ENCODE peak calls at places on chromosomes 3 and 15, in seven cellular contexts. Z, O, R, A, C, F and H are unnamed samples.

GRCh38 chr3:111538687-111539086 is 3.3 kb upstream of the CD96 start:
- DNase-seq in O (peak), A (no peak), Z (no peak), R (no peak), C (no peak), F (no peak), H (no peak)

GRCh38 chr15:71295242-71296031 is 180.2 kb downstream of the THSD4 start:
- DNase-seq in R (no peak), F (no peak), Z (no peak), C (no peak), O (peak), A (peak), H (peak)

GRCh38 chr3:46947981-46948791 is 28.4 kb downstream of the CCDC12 start:
- DNase-seq in C (no peak), R (peak), O (peak), A (peak), Z (peak), F (no peak), H (no peak)

GRCh38 chr3:127754411-127755304 is 67.7 kb downstream of the MGLL start:
- DNase-seq in Z (no peak), R (no peak), C (peak), A (no peak), F (no peak), O (no peak), H (no peak)

GRCh38 chr15:66883322-66883911 is 181.4 kb downstream of the SMAD6 start:
- DNase-seq in C (no peak), A (peak), R (no peak), O (peak), F (peak), Z (peak), H (peak)

GRCh38 chr15:95574053-95574452 is 756.4 kb upstream of the NR2F2 start:
- DNase-seq in C (no peak), Z (no peak), A (no peak), O (no peak), F (no peak), R (no peak), H (no peak)

GRCh38 chr3:131849640-131850039 is 185.2 kb downstream of the CPNE4 start:
- DNase-seq in F (no peak), Z (no peak), O (no peak), R (no peak), C (no peak), A (no peak), H (no peak)

GRCh38 chr3:28916713-28917499 is 364.0 kb upstream of the RBMS3 start:
- DNase-seq in Z (no peak), C (peak), R (peak), A (no peak), F (peak), O (no peak), H (peak)

GRCh38 chr3:97971679-97972567 is at the start of gene RIOX2:
- DNase-seq in Z (peak), O (peak), F (peak), A (peak), R (peak), C (peak), H (peak)

GRCh38 chr3:192433704-192434103 is 293.6 kb downstream of the FGF12 start:
- DNase-seq in F (no peak), R (no peak), Z (no peak), O (no peak), C (peak), A (no peak), H (no peak)

GRCh38 chr15:90427185-90427584 is 39.1 kb downstream of the IQGAP1 start:
- DNase-seq in R (no peak), C (no peak), A (no peak), F (no peak), O (no peak), Z (no peak), H (no peak)

GRCh38 chr15:36323607-36324006 is 255.8 kb upstream of the CDIN1 start:
- DNase-seq in C (no peak), Z (no peak), F (no peak), R (no peak), A (no peak), O (no peak), H (no peak)

GRCh38 chr15:74780983-74781672 is 752 bp upstream of the CSK start:
- DNase-seq in O (no peak), F (no peak), R (no peak), C (no peak), Z (no peak), A (no peak), H (no peak)

GRCh38 chr3:111749171-111750170 is 109.6 kb upstream of the PHLDB2 start:
- DNase-seq in F (no peak), A (no peak), R (no peak), O (no peak), C (no peak), Z (no peak), H (no peak)

GRCh38 chr3:67901681-67902080 is 247.3 kb upstream of the SUCLG2 start:
- DNase-seq in F (no peak), C (no peak), Z (no peak), R (no peak), O (peak), A (no peak), H (peak)

GRCh38 chr3:95356764-95357501 is 1294.1 kb downstream of the NSUN3 start:
- DNase-seq in O (no peak), A (no peak), C (peak), F (no peak), R (no peak), Z (no peak), H (no peak)

GRCh38 chr15:48440084-48440483 is 108.9 kb downstream of the DUT start:
- DNase-seq in O (no peak), Z (no peak), A (no peak), C (no peak), R (no peak), F (peak), H (no peak)

GRCh38 chr3:10693457-10693856 is 122.6 kb upstream of the SLC6A11 start:
- DNase-seq in R (no peak), O (no peak), Z (no peak), F (no peak), A (no peak), C (no peak), H (no peak)

GRCh38 chr3:132435239-132435910 is 18.1 kb downstream of the DNAJC13 start:
- DNase-seq in A (no peak), F (no peak), R (no peak), C (no peak), Z (no peak), O (no peak), H (no peak)

GRCh38 chr3:127889461-127889863 is 25.6 kb upstream of the KBTBD12 start:
- DNase-seq in A (no peak), O (no peak), F (no peak), C (no peak), R (no peak), Z (no peak), H (no peak)

GRCh38 chr3:11775493-11775892 is 71.2 kb downstream of the TAMM41 start:
- DNase-seq in R (no peak), Z (no peak), O (no peak), F (no peak), A (no peak), C (no peak), H (no peak)

GRCh38 chr15:84750583-84751092 is 2.2 kb downstream of the ZNF592 start:
- DNase-seq in R (no peak), Z (no peak), C (no peak), F (no peak), A (no peak), O (no peak), H (no peak)

GRCh38 chr15:70149667-70150404 is 52.1 kb upstream of the TLE3 start:
- DNase-seq in Z (peak), A (no peak), F (no peak), C (no peak), R (no peak), O (no peak), H (no peak)

GRCh38 chr15:65954289-65954741 is 85.0 kb downstream of the RAB11A start:
- DNase-seq in F (peak), C (no peak), A (peak), O (no peak), Z (no peak), R (peak), H (no peak)

GRCh38 chr3:186786810-186787375 is 3.5 kb downstream of the EIF4A2 start:
- DNase-seq in Z (no peak), R (no peak), F (no peak), O (no peak), A (no peak), C (no peak), H (no peak)

GRCh38 chr3:11826628-11827265 is 19.9 kb downstream of the TAMM41 start:
- DNase-seq in C (no peak), A (no peak), R (no peak), O (no peak), F (no peak), Z (no peak), H (no peak)

GRCh38 chr15:71455107-71455506 is 339.8 kb downstream of the THSD4 start:
- DNase-seq in C (no peak), F (no peak), A (no peak), O (no peak), R (no peak), Z (no peak), H (no peak)

GRCh38 chr15:75233504-75234190 is 24.5 kb upstream of the GOLGA6C start:
- DNase-seq in R (no peak), O (no peak), Z (no peak), A (no peak), C (no peak), F (no peak), H (no peak)

GRCh38 chr3:63231556-63231955 is 46.6 kb upstream of the SYNPR start:
- DNase-seq in Z (no peak), F (no peak), C (no peak), O (no peak), A (no peak), R (no peak), H (no peak)

GRCh38 chr15:82530606-82531379 is 9.5 kb downstream of the RPS17 start:
- DNase-seq in O (peak), R (peak), Z (peak), A (peak), F (peak), C (peak), H (peak)

GRCh38 chr3:108093616-108094015 is 2.8 kb upstream of the CD47 start:
- DNase-seq in Z (no peak), O (no peak), R (no peak), A (no peak), C (no peak), F (no peak), H (no peak)

GRCh38 chr15:63896336-63897115 is 62.8 kb upstream of the HERC1 start:
- DNase-seq in F (no peak), C (peak), Z (peak), R (no peak), A (no peak), O (peak), H (peak)

GRCh38 chr3:195916991-195917390 is 8.6 kb upstream of the TNK2 start:
- DNase-seq in A (no peak), Z (no peak), O (no peak), C (no peak), F (no peak), R (no peak), H (no peak)

GRCh38 chr3:112308151-112308911 is 14.3 kb upstream of the SLC9C1 start:
- DNase-seq in O (no peak), C (no peak), Z (no peak), A (no peak), F (no peak), R (peak), H (no peak)

GRCh38 chr15:94924971-94925593 is 693.7 kb downstream of the MCTP2 start:
- DNase-seq in O (no peak), C (no peak), A (no peak), R (no peak), Z (no peak), F (no peak), H (no peak)

GRCh38 chr3:45751537-45752242 is 44.6 kb downstream of the SLC6A20 start:
- DNase-seq in C (no peak), A (no peak), F (no peak), R (no peak), Z (no peak), O (peak), H (no peak)
- TF ChIP-seq JUND in C (no peak), A (no peak), F (no peak), R (no peak), Z (no peak), O (no peak), H (no peak)

GRCh38 chr3:13714251-13714916 is 165.5 kb downstream of the FBLN2 start:
- DNase-seq in A (no peak), R (no peak), F (no peak), O (no peak), C (no peak), Z (no peak), H (no peak)

GRCh38 chr3:13713396-13713795 is 164.5 kb downstream of the FBLN2 start:
- DNase-seq in C (no peak), R (no peak), F (no peak), Z (no peak), O (no peak), A (no peak), H (no peak)

GRCh38 chr3:13710251-13710650 is 161.3 kb downstream of the FBLN2 start:
- DNase-seq in A (no peak), F (no peak), O (no peak), Z (no peak), C (no peak), R (no peak), H (no peak)

GRCh38 chr3:13711911-13712650 is 163.2 kb downstream of the FBLN2 start:
- DNase-seq in A (no peak), F (no peak), O (no peak), Z (no peak), R (no peak), C (no peak), H (no peak)

DNA sequence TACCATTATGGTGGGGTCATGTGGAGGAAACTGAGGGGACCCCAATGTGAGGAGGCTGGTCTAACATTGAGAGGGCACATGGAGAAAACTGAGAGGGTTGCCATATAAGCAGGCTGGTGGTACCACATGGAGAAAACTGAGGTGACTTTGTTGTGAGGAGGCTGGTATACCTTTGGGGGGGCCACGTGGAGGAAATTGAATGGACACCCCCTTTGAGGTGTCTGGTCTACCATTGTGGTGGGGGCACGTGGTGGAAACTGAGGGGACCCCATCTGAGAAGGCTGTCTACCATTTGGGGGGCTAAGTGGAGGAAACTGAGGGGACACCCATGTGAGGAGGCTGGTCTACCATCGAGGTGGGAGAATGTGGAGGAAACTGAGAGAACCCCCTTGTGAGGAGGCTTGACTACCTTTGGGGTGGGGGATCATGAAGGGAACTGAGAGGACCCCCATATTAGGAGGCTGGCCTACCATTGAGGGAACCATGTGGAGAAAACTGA is 163.8 kb downstream of the FBLN2 start:
- DNase-seq in R (no peak), F (no peak), O (no peak), C (no peak), A (no peak), Z (no peak), H (no peak)
- TF ChIP-seq JUND in R (no peak), F (no peak), O (no peak), C (no peak), A (no peak), Z (no peak), H (no peak)

DNA sequence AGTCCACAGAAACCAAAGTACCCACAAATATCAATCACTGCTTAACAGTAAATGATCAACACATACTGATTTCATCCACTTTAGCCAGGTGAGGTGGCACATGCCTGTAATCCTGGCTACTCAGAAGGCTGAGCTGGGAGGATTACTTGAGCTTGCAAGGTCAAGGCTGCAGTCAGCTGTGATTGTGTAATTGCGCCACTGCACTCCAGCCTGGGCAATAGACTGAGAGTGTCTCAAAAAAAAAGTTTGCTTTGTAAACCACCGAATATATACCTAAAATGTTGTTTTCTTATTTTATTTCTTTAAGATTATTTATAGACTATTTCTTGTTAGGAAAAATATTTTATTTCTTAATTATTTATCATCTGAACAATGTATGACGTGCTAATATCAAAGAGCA is 8.7 kb upstream of the ATP13A4 start:
- DNase-seq in C (no peak), Z (no peak), O (no peak), R (no peak), A (no peak), F (no peak), H (no peak)
- TF ChIP-seq JUND in C (no peak), Z (no peak), O (no peak), R (no peak), A (no peak), F (no peak), H (no peak)

GRCh38 chr15:55133972-55134371 is 62.8 kb downstream of the RSL24D1 start:
- DNase-seq in F (no peak), Z (no peak), A (no peak), R (no peak), C (no peak), O (no peak), H (no peak)
- TF ChIP-seq JUND in F (no peak), Z (no peak), A (no peak), R (no peak), C (no peak), O (no peak), H (no peak)

GRCh38 chr15:80142646-80143045 is 10.2 kb upstream of the FAH start:
- DNase-seq in A (no peak), O (no peak), Z (no peak), C (no peak), R (no peak), F (no peak), H (no peak)
- TF ChIP-seq JUND in A (no peak), O (no peak), Z (no peak), C (no peak), R (no peak), F (no peak), H (no peak)

DNA sequence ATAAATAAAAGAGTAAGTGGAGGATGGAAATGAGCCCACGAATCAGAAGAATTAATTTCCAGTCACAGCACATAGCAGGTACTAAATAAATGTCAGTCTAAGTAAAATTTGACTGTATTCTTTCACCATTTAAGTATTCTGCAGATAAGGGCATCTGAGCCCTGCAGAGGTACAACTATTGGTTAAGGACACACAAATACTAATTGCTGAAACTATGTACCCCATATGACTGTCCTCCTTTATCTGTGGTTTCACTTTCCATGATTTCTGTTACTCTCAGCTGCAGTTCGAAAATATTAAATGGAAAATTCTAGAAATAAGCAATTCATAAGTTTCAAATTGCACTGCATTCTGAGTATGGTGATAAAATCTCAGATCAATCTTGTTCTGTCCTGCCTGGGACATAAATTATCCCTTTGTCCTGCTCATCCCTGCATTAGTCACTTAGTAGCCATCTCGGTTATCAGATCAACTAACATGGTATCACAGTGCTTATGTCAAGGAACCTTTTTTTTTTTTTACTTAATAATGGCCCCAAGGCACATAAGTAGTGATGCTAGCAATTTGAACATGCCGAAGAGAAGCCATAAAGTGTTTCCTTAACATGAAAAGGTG is 95.1 kb downstream of the LSAMP start:
- DNase-seq in F (no peak), Z (no peak), C (no peak), O (no peak), A (no peak), R (peak), H (no peak)
- TF ChIP-seq JUND in F (no peak), Z (no peak), C (no peak), O (no peak), A (no peak), R (peak), H (no peak)

DNA sequence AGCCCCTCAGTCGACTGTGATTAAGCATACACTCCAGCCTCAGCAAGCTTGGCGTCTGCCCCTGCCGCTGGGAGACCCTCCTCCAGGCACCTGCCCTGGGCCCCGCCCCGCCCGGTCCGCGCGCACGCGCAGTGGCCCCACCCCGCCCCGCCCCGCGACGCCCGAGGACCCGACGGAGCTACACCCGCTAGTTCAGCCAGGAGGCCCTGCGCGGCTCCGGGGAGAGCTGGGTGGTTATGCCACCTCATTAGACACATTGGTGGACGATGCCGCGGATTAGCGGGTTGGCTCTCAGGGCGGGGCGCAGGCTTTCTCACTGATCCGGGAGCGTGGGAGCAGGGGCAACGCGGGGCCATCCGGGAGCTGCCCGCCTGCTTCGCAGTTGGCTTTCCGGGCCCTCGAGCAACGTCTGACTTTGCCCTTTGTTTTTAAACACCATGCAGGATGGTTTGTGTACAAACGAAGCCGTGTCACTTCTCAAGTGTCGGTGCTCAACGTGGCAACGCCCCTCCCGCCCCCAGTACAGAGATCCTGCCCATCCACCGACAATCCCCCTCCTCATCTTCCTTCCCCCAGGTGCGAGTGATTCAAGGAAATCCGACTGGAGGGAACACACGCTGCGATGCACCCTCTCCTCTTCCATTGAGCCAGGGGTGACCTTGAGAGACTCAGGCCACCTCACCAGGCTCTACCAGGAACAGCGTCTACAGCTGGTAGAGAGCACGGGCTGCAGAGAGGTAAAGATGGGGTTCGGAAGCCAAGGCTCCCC is 109.3 kb downstream of the SHQ1 start:
- DNase-seq in Z (peak), A (no peak), R (peak), O (no peak), F (peak), C (no peak), H (peak)
- TF ChIP-seq JUND in Z (no peak), A (no peak), R (no peak), O (no peak), F (no peak), C (no peak), H (no peak)